ENCODE peak calls at places on chromosome 20, in four cellular contexts. C, W, E and I are unnamed samples. For H3K9me3, the result is how much of the 10 kb centered on the place peaks cover.

GRCh38 chr20:59948828-59949720 is 8.9 kb downstream of the FAM217B start:
- DNase-seq in E (no peak), W (no peak), C (peak), I (peak)

GRCh38 chr20:40942015-40942414 is 86.6 kb upstream of the TOP1 start:
- DNase-seq in E (no peak), C (no peak), W (no peak), I (no peak)

GRCh38 chr20:59809630-59810375 is 123.6 kb downstream of the SYCP2 start:
- DNase-seq in C (no peak), E (no peak), W (no peak), I (no peak)

GRCh38 chr20:63884506-63885263 is 10.2 kb upstream of the DNAJC5 start:
- DNase-seq in C (no peak), W (no peak), E (no peak), I (no peak)

GRCh38 chr20:14489544-14489943 is 152.1 kb upstream of the FLRT3 start:
- DNase-seq in E (no peak), C (no peak), W (no peak), I (no peak)

GRCh38 chr20:12166053-12166717 is 248.5 kb downstream of the BTBD3 start:
- DNase-seq in W (peak), E (no peak), C (no peak), I (peak)

GRCh38 chr20:4488407-4489339 is 233.0 kb upstream of the PRND start:
- DNase-seq in W (peak), C (no peak), E (no peak), I (no peak)

GRCh38 chr20:32585011-32585518 is at the start of gene NOL4L:
- DNase-seq in W (no peak), C (no peak), E (no peak), I (peak)

GRCh38 chr20:47305667-47306066 is 50.8 kb downstream of the ZMYND8 start:
- DNase-seq in E (no peak), W (no peak), C (peak), I (no peak)

GRCh38 chr20:51327251-51327841 is 215.2 kb downstream of the NFATC2 start:
- DNase-seq in W (peak), E (no peak), C (no peak), I (peak)

GRCh38 chr20:45487231-45487635 is 17.7 kb downstream of the WFDC2 start:
- DNase-seq in W (no peak), C (no peak), E (no peak), I (no peak)

GRCh38 chr20:49593441-49594142 is 25.7 kb upstream of the PTGIS start:
- DNase-seq in E (no peak), C (no peak), W (no peak), I (no peak)

GRCh38 chr20:41717464-41717863 is 99.3 kb upstream of the CHD6 start:
- DNase-seq in C (no peak), W (no peak), E (no peak), I (peak)

GRCh38 chr20:63642518-63643247 is 10.5 kb downstream of the STMN3 start:
- DNase-seq in E (no peak), W (no peak), C (no peak), I (no peak)

GRCh38 chr20:63099426-63100267 is 92.9 kb upstream of the BHLHE23 start:
- DNase-seq in W (no peak), C (peak), E (no peak), I (no peak)

GRCh38 chr20:41524980-41525613 is 93.1 kb downstream of the CHD6 start:
- DNase-seq in W (peak), C (no peak), E (no peak), I (peak)

GRCh38 chr20:22430154-22430745 is 154.1 kb downstream of the FOXA2 start:
- DNase-seq in W (no peak), C (peak), E (peak), I (peak)

GRCh38 chr20:50726955-50727791 is 4.2 kb upstream of the PARD6B start:
- DNase-seq in E (no peak), W (no peak), C (no peak), I (no peak)

GRCh38 chr20:15637971-15638754 is 935.1 kb downstream of the KIF16B start:
- DNase-seq in C (no peak), E (peak), W (no peak), I (no peak)
- H3K4me2 ChIP-seq in C (no peak), E (no peak), W (no peak), I (no peak)

GRCh38 chr20:17825251-17825691 is 125.5 kb downstream of the BANF2 start:
- DNase-seq in W (no peak), C (no peak), E (no peak), I (no peak)
- H3K9me3 ChIP-seq in W (under half), C (under half), E (under half), I (under half)

GRCh38 chr20:57985278-57985677 is 243.2 kb downstream of the ANKRD60 start:
- DNase-seq in W (no peak), C (no peak), E (no peak), I (no peak)

GRCh38 chr20:57980526-57980925 is 247.9 kb downstream of the ANKRD60 start:
- DNase-seq in E (no peak), C (no peak), W (no peak), I (no peak)

GRCh38 chr20:57987659-57988058 is 240.8 kb downstream of the ANKRD60 start:
- DNase-seq in E (no peak), W (no peak), C (no peak), I (no peak)

GRCh38 chr20:57986776-57987175 is 241.7 kb downstream of the ANKRD60 start:
- DNase-seq in C (no peak), E (no peak), W (no peak), I (no peak)

DNA sequence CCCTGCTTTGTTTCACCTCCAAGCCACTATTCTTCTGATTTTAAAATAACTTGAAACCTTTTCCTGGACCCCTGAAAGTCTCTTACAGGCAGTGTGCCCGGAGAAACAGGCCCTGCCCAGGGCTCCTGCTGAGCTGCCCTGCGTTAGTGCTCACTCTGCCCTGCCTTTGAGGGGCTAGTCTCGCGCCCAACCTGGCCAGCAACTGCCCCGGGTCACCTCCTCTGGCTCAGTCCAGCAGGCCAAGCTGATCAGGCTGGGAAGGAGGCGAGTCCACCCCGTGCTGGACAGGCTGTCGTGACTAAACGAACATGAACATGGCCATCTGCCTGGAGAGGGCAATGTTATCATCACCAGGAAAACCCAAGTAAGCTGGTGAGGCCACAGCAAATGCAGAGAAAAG is 245.4 kb downstream of the ANKRD60 start:
- DNase-seq in W (no peak), C (no peak), E (no peak), I (no peak)
- H3K4me2 ChIP-seq in W (no peak), C (no peak), E (no peak), I (no peak)

GRCh38 chr20:36658300-36658699 is 12.3 kb upstream of the SLA2 start:
- DNase-seq in W (no peak), C (no peak), E (no peak), I (no peak)
- H3K9me3 ChIP-seq in W (under half), C (under half), E (under half), I (under half)

DNA sequence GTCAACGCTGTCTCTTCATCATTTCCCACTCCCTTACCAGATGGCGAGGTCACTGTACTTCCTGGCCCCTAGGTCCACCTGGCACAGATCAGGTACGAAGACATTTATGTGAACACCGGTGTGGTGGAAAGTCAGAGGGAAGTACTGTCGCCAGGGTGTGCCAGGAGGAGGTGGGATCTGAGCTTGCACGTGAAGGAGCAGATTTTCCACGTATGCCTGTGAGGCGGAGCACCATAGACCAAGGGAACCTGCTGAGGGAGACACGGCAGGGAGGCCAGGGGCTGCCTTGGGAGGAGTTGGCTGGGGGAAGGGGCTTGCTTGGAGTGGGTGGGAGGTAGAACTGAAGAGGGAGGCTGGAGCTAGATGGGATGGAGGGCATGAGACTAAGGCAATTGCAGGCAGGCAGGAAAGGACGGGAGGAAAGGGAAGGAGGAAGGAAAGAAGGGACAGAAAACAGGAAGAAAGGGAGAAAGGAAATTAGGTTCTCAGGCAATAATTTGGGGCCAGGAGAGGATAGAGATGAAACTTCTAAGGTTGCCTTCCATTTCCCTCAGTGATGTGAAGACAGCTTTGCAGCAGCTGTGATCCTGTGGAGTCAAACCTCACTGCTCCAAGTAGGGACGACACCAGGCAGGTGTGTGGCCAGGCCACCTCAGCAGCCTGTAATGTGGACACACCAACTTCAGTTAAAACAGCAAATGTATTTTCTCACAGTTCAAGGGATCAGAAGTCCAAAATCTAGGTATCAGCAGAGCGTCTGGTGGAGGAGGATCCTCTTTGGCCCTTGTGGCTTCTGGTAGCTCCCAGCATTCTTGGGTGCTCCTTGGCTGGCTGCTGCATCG is 46.8 kb downstream of the CHMP4B start:
- DNase-seq in C (no peak), W (no peak), E (no peak), I (no peak)
- H3K4me2 ChIP-seq in C (no peak), W (no peak), E (no peak), I (no peak)

DNA sequence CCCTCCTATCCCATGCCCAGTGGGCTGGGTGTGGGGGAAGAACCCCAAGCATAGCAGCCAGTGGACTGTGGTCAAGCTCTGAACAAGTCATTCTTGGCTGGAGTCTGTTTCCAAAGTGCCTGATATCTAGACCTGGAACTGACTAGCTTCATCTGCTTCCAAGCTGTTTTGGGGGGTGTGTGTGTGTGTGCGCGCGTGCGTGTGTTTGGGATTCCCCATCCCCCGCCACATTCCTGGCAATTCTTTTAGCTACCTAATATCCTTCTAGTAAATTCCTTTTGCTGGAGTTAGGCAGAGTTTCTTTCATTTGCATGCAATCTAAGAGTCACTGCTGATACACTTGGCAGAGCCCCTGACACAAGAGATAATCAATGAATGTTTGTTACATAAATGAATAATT is 7.8 kb downstream of the PAK5 start:
- DNase-seq in W (no peak), E (no peak), C (no peak), I (no peak)
- H3K9me3 ChIP-seq in W (under half), E (under half), C (under half), I (under half)

GRCh38 chr20:20334489-20334888 is 33.4 kb upstream of the INSM1 start:
- DNase-seq in W (no peak), E (no peak), C (no peak), I (no peak)

GRCh38 chr20:20341371-20341770 is 26.5 kb upstream of the INSM1 start:
- DNase-seq in W (no peak), E (no peak), C (no peak), I (no peak)

GRCh38 chr20:20338133-20338730 is 29.7 kb upstream of the INSM1 start:
- DNase-seq in C (no peak), E (no peak), W (no peak), I (no peak)

GRCh38 chr20:20343886-20344381 is 24.0 kb upstream of the INSM1 start:
- DNase-seq in W (no peak), E (no peak), C (no peak), I (no peak)

GRCh38 chr20:20340443-20340842 is 27.5 kb upstream of the INSM1 start:
- DNase-seq in W (no peak), C (no peak), E (no peak), I (no peak)
- H3K4me2 ChIP-seq in W (no peak), C (no peak), E (no peak), I (no peak)

GRCh38 chr20:39778847-39779641 is 816.9 kb downstream of the DHX35 start:
- DNase-seq in C (no peak), E (no peak), W (no peak), I (no peak)

GRCh38 chr20:39789411-39789810 is 827.3 kb downstream of the DHX35 start:
- DNase-seq in C (no peak), W (no peak), E (no peak), I (no peak)

GRCh38 chr20:39785252-39785917 is 823.2 kb downstream of the DHX35 start:
- DNase-seq in E (no peak), C (no peak), W (peak), I (no peak)

DNA sequence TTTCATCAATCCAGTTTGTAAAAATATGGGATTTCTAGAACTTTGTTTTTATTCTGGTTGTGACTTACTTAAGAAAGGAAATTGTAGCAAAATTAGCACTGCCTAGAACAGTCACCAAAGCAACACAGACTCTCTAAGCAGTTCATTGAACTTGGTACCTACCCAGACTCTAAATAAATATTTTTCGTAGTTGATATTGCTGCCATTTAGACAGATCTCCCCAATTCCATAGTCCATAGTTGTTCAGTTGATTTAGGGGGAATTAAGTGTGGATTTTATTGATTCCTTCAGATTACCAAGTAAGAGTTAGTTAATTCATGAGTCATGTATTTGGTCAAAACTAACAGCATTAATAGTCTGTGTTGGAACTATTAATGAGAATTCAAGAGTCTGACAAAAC is 822.5 kb downstream of the DHX35 start:
- DNase-seq in C (no peak), E (no peak), W (no peak), I (no peak)
- H3K9me3 ChIP-seq in C (under half), E (under half), W (under half), I (under half)

GRCh38 chr20:20364747-20365558 is 3.0 kb upstream of the INSM1 start:
- DNase-seq in C (no peak), E (no peak), W (no peak), I (no peak)
- H3K4me2 ChIP-seq in C (peak), E (peak), W (no peak), I (peak)

GRCh38 chr20:39674842-39675241 is 712.7 kb downstream of the DHX35 start:
- DNase-seq in W (no peak), C (no peak), E (no peak), I (no peak)
- H3K9me3 ChIP-seq in W (under half), C (under half), E (under half), I (under half)